ENCODE peak calls at places on chromosomes 1 and 21, in six cellular contexts. F is neural progenitor cell, Y is colonic mucosa, A is SK-N-SH, V is HCT116, H is mammary epithelial cell. G is an unnamed sample.

GRCh38 chr1:58783090-58783992 is 506 bp downstream of the JUN start:
- DNase-seq in A (peak; percentile 59), Y (peak; percentile 53), V (no peak), H (peak; percentile 45), F (peak; percentile 82), G (peak; percentile 78)

GRCh38 chr1:37177230-37177864 is 143.0 kb upstream of the GRIK3 start:
- DNase-seq in A (peak; percentile 55), H (peak; percentile 3), Y (peak; percentile 27), V (peak; percentile 64), F (peak; percentile 66), G (peak; percentile 90)

GRCh38 chr1:216314369-216315095 is 108.7 kb downstream of the USH2A start:
- DNase-seq in V (no peak), A (no peak), H (peak; percentile 51), Y (no peak), F (no peak), G (no peak)

GRCh38 chr1:30447080-30447479 is 276.3 kb downstream of the MATN1 start:
- DNase-seq in Y (no peak), A (no peak), H (no peak), F (no peak), V (no peak), G (peak; percentile 6)

GRCh38 chr1:235002706-235003300 is 125.8 kb downstream of the TOMM20 start:
- DNase-seq in F (no peak), Y (no peak), A (no peak), V (no peak), H (no peak), G (no peak)

GRCh38 chr21:46457801-46458314 is 833 bp upstream of the DIP2A start:
- DNase-seq in V (peak; percentile 4), Y (peak; percentile 43), F (no peak), A (peak; percentile 65), H (peak; percentile 53), G (no peak)

GRCh38 chr1:175918364-175918801 is 175.0 kb upstream of the TNR start:
- DNase-seq in Y (no peak), F (no peak), V (no peak), A (no peak), H (no peak), G (no peak)

GRCh38 chr1:4615138-4615470 is 39.3 kb upstream of the AJAP1 start:
- DNase-seq in V (no peak), F (no peak), H (no peak), Y (no peak), A (no peak), G (no peak)

GRCh38 chr1:160951443-160952128 is 3.0 kb downstream of the ITLN2 start:
- DNase-seq in H (peak; percentile 69), V (peak; percentile 27), A (peak; percentile 46), F (peak; percentile 76), Y (peak; percentile 74), G (peak; percentile 91)

GRCh38 chr1:204206121-204206520 is 7.7 kb downstream of the GOLT1A start:
- DNase-seq in F (no peak), Y (no peak), V (no peak), A (no peak), H (no peak), G (peak; percentile 31)

GRCh38 chr1:193211539-193211938 is 25.1 kb upstream of the B3GALT2 start:
- DNase-seq in V (peak; percentile 72), F (no peak), H (peak; percentile 89), Y (no peak), A (no peak), G (no peak)

GRCh38 chr1:211638723-211639122 is 36.7 kb downstream of the NEK2 start:
- DNase-seq in H (no peak), F (no peak), Y (no peak), V (no peak), A (no peak), G (peak; percentile 18)

GRCh38 chr21:42751866-42752265 is 98.4 kb downstream of the PDE9A start:
- DNase-seq in Y (no peak), H (no peak), V (no peak), F (no peak), A (no peak), G (no peak)

GRCh38 chr1:186059311-186059710 is 315.7 kb downstream of the TPR start:
- DNase-seq in A (no peak), Y (no peak), V (no peak), H (peak; percentile 80), F (no peak), G (no peak)

GRCh38 chr21:37580690-37581089 is 214.1 kb downstream of the DYRK1A start:
- DNase-seq in H (no peak), V (no peak), F (no peak), A (no peak), Y (no peak), G (no peak)

GRCh38 chr1:21378705-21379494 is 61.0 kb upstream of the NBPF3 start:
- DNase-seq in Y (peak; percentile 28), A (no peak), H (no peak), F (no peak), V (no peak), G (no peak)

GRCh38 chr1:87450615-87451209 is 122.0 kb downstream of the LMO4 start:
- DNase-seq in F (peak; percentile 36), H (no peak), V (no peak), A (no peak), Y (peak; percentile 39), G (peak; percentile 61)

GRCh38 chr1:3221112-3222041 is 152.4 kb downstream of the PRDM16 start:
- DNase-seq in V (no peak), H (no peak), F (no peak), Y (no peak), A (no peak), G (no peak)

GRCh38 chr1:169906938-169907337 is 13.2 kb upstream of the SCYL3 start:
- DNase-seq in H (peak; percentile 36), A (no peak), V (no peak), F (no peak), Y (no peak), G (no peak)

GRCh38 chr1:221667504-221667903 is 74.4 kb downstream of the DUSP10 start:
- DNase-seq in F (no peak), A (no peak), Y (no peak), H (peak; percentile 92), V (peak; percentile 3), G (no peak)

GRCh38 chr1:14167889-14168288 is 430.6 kb upstream of the KAZN start:
- DNase-seq in F (no peak), Y (no peak), A (no peak), V (no peak), H (no peak), G (no peak)

GRCh38 chr21:36422279-36423098 is 37.3 kb downstream of the CHAF1B start:
- DNase-seq in F (peak; percentile 79), V (peak; percentile 34), A (peak; percentile 59), Y (peak; percentile 62), H (peak; percentile 44), G (peak; percentile 95)

GRCh38 chr1:185499986-185500626 is 183.1 kb upstream of the IVNS1ABP start:
- DNase-seq in F (no peak), A (no peak), H (peak; percentile 90), V (no peak), Y (no peak), G (no peak)

GRCh38 chr1:171590022-171590421 is 32.0 kb upstream of the MYOCOS start:
- DNase-seq in V (no peak), F (no peak), H (no peak), Y (no peak), A (no peak), G (no peak)

GRCh38 chr1:1437904-1438376 is 2.5 kb downstream of the VWA1 start:
- DNase-seq in Y (peak; percentile 78), F (no peak), A (peak; percentile 19), V (no peak), H (no peak), G (no peak)

DNA sequence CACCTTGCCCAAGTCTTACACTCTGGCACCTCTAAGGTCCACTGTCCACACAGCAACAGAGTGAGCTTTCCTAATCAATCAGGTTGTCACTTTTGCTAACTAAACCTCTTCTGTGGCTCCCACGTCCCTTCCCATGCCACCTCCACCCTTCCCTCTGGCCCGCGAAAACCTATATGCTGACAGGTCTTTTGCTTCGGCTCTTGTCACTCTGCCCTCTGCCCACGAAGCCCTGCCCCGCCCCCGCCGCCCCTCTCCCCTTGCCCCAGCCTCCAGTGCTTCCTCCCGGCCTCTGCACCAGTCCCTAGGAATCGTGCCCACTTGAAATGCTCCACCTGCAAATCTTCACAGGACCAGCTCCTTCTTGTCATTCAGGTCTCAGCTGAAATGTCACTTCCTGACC is 8.1 kb downstream of the TP53BP2 start:
- DNase-seq in A (no peak), F (no peak), V (no peak), H (no peak), Y (no peak), G (peak; percentile 53)
- H3K4me1 ChIP-seq in A (peaks cover 59% of the 10 kb centered on the region), F (peaks cover 49% of the 10 kb centered on the region), V (peaks cover 19% of the 10 kb centered on the region), H (peaks cover 10% of the 10 kb centered on the region), Y (no peaks in the 10 kb centered on the region), G (peaks cover 22% of the 10 kb centered on the region)

DNA sequence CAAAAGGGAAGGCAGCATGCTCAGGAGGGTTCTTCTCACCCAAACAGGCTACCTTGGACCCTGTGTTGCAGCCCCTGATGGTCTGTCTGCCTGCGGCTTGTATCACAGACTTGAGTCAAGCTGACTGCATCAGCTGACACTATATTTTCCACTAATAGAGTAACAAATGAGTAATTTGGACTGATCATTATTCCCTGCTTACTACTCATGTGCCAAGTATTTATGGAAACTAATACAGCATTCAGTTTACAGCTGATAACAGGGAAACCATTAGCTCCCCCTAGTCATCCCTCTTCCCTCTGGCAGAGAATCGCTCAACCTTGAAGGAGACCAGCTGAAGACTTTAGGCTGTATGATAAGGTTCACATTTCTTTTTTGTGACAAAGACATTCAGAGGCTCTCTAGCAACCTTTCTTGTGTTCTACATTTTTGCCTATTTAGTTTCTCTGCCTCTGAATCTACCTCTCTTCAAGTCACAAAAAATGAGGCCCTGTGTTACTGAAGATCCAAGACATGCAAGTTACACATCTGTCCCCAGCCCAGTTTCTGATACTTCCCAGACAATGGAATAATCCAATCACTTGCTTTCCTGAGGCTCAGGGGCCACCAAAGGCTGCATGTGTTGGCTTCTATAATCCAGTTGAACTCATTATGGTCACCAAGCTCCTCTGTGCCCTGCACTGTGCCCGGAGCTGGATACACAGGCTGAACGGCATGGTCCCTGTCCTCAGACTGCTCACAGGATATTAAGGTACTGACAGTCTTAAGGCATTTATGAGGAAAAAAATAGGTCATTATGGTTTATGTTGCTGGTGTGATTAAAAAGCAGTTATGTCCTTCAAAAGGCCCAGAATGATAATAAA is 116.8 kb upstream of the SYT6 start:
- DNase-seq in H (no peak), Y (no peak), A (no peak), F (no peak), V (no peak), G (no peak)
- H3K4me3 ChIP-seq in H (no peak overlapping the region), Y (no peak overlapping the region), A (no peak overlapping the region), F (no peak overlapping the region), V (no peak overlapping the region), G (no peak overlapping the region)

GRCh38 chr21:28805885-28806284 is 186.8 kb downstream of the LTN1 start:
- DNase-seq in A (no peak), F (no peak), V (no peak), Y (no peak), H (no peak), G (no peak)
- H3K9ac ChIP-seq in A (no peak overlapping the region), F (no peak overlapping the region), V (no peak overlapping the region), Y (no peak overlapping the region), H (no peak overlapping the region), G (no peak overlapping the region)

GRCh38 chr1:24909388-24909898 is 20.6 kb downstream of the RUNX3 start:
- DNase-seq in H (no peak), V (no peak), Y (peak; percentile 80), F (peak; percentile 79), A (no peak), G (peak; percentile 96)

GRCh38 chr1:24910210-24910609 is 19.9 kb downstream of the RUNX3 start:
- DNase-seq in Y (no peak), H (no peak), V (no peak), A (no peak), F (no peak), G (no peak)

GRCh38 chr1:24906760-24907490 is 23.2 kb downstream of the RUNX3 start:
- DNase-seq in A (no peak), V (no peak), Y (no peak), H (no peak), F (no peak), G (no peak)

GRCh38 chr1:24910751-24911650 is 19.1 kb downstream of the RUNX3 start:
- DNase-seq in A (no peak), H (no peak), V (no peak), Y (peak; percentile 47), F (no peak), G (no peak)

GRCh38 chr1:24908591-24909259 is 21.4 kb downstream of the RUNX3 start:
- DNase-seq in H (no peak), A (no peak), V (no peak), F (no peak), Y (no peak), G (no peak)
- H3K4me1 ChIP-seq in H (no peaks in the 10 kb centered on the region), A (no peaks in the 10 kb centered on the region), V (no peaks in the 10 kb centered on the region), F (no peaks in the 10 kb centered on the region), Y (no peaks in the 10 kb centered on the region), G (no peaks in the 10 kb centered on the region)